ENCODE peak calls at places on chromosomes 16 and 17, in eight cellular contexts. One of them, this sample, is unnamed.

GRCh38 chr17:37543527-37544122 is 53.9 kb downstream of the DUSP14 start:
- DNase-seq in stimulated activated CD8-positive, alpha-beta memory T cell treated with anti-CD3 and anti-CD28 coated beads, Interleukin-12 subunit alpha, Interleukin-12 subunit beta, amount 100 ng/mL, for 4 hours: no peak
- DNase-seq in activated T-helper 1 cell treated with anti-CD3 and anti-CD28 coated beads, Interleukin-12 subunit alpha, Interleukin-12 subunit beta, Interleukin-2, Interleukin-4 antibody, amounts not matched to agents 30 ng/mL and 10 ng/mL and 1 ng/mL, durations not matched to agents 14 hours and 24 hours and 36 hours: no peak
- DNase-seq in psoas muscle: no peak
- DNase-seq in fibroblast of pulmonary artery: no peak
- DNase-seq in kidney glomerular epithelial cell: no peak
- DNase-seq in NCI-H1092: no peak
- DNase-seq in AG09319: no peak
- DNase-seq in this sample: no peak

GRCh38 chr17:10857976-10858375 is 20.1 kb upstream of the PIRT start:
- DNase-seq in activated T-helper 1 cell treated with anti-CD3 and anti-CD28 coated beads, Interleukin-12 subunit alpha, Interleukin-12 subunit beta, Interleukin-2, Interleukin-4 antibody, amounts not matched to agents 30 ng/mL and 10 ng/mL and 1 ng/mL, durations not matched to agents 14 hours and 24 hours and 36 hours: no peak
- DNase-seq in AG09319: no peak
- DNase-seq in psoas muscle: no peak
- DNase-seq in kidney glomerular epithelial cell: no peak
- DNase-seq in NCI-H1092: no peak
- DNase-seq in fibroblast of pulmonary artery: no peak
- DNase-seq in stimulated activated CD8-positive, alpha-beta memory T cell treated with anti-CD3 and anti-CD28 coated beads, Interleukin-12 subunit alpha, Interleukin-12 subunit beta, amount 100 ng/mL, for 4 hours: no peak
- DNase-seq in this sample: no peak

GRCh38 chr16:31528726-31529397 is 1.2 kb downstream of the AHSP start:
- DNase-seq in fibroblast of pulmonary artery: no peak
- DNase-seq in AG09319: no peak
- DNase-seq in NCI-H1092: no peak
- DNase-seq in stimulated activated CD8-positive, alpha-beta memory T cell treated with anti-CD3 and anti-CD28 coated beads, Interleukin-12 subunit alpha, Interleukin-12 subunit beta, amount 100 ng/mL, for 4 hours: no peak
- DNase-seq in kidney glomerular epithelial cell: no peak
- DNase-seq in activated T-helper 1 cell treated with anti-CD3 and anti-CD28 coated beads, Interleukin-12 subunit alpha, Interleukin-12 subunit beta, Interleukin-2, Interleukin-4 antibody, amounts not matched to agents 30 ng/mL and 10 ng/mL and 1 ng/mL, durations not matched to agents 14 hours and 24 hours and 36 hours: no peak
- DNase-seq in psoas muscle: no peak
- DNase-seq in this sample: peak; percentile 91

GRCh38 chr16:11359370-11359769 is 14.1 kb downstream of the RMI2 start:
- DNase-seq in activated T-helper 1 cell treated with anti-CD3 and anti-CD28 coated beads, Interleukin-12 subunit alpha, Interleukin-12 subunit beta, Interleukin-2, Interleukin-4 antibody, amounts not matched to agents 30 ng/mL and 10 ng/mL and 1 ng/mL, durations not matched to agents 14 hours and 24 hours and 36 hours: no peak
- DNase-seq in psoas muscle: peak; percentile 33
- DNase-seq in NCI-H1092: no peak
- DNase-seq in stimulated activated CD8-positive, alpha-beta memory T cell treated with anti-CD3 and anti-CD28 coated beads, Interleukin-12 subunit alpha, Interleukin-12 subunit beta, amount 100 ng/mL, for 4 hours: no peak
- DNase-seq in kidney glomerular epithelial cell: peak; percentile 50
- DNase-seq in AG09319: no peak
- DNase-seq in fibroblast of pulmonary artery: no peak
- DNase-seq in this sample: peak; percentile 84

GRCh38 chr17:45677770-45678169 is 106.3 kb upstream of the CRHR1 start:
- DNase-seq in activated T-helper 1 cell treated with anti-CD3 and anti-CD28 coated beads, Interleukin-12 subunit alpha, Interleukin-12 subunit beta, Interleukin-2, Interleukin-4 antibody, amounts not matched to agents 30 ng/mL and 10 ng/mL and 1 ng/mL, durations not matched to agents 14 hours and 24 hours and 36 hours: no peak
- DNase-seq in NCI-H1092: no peak
- DNase-seq in fibroblast of pulmonary artery: no peak
- DNase-seq in psoas muscle: no peak
- DNase-seq in kidney glomerular epithelial cell: no peak
- DNase-seq in AG09319: no peak
- DNase-seq in stimulated activated CD8-positive, alpha-beta memory T cell treated with anti-CD3 and anti-CD28 coated beads, Interleukin-12 subunit alpha, Interleukin-12 subunit beta, amount 100 ng/mL, for 4 hours: no peak
- DNase-seq in this sample: peak; percentile 13

GRCh38 chr17:10063730-10064221 is 134.6 kb downstream of the GAS7 start:
- DNase-seq in activated T-helper 1 cell treated with anti-CD3 and anti-CD28 coated beads, Interleukin-12 subunit alpha, Interleukin-12 subunit beta, Interleukin-2, Interleukin-4 antibody, amounts not matched to agents 30 ng/mL and 10 ng/mL and 1 ng/mL, durations not matched to agents 14 hours and 24 hours and 36 hours: no peak
- DNase-seq in NCI-H1092: no peak
- DNase-seq in stimulated activated CD8-positive, alpha-beta memory T cell treated with anti-CD3 and anti-CD28 coated beads, Interleukin-12 subunit alpha, Interleukin-12 subunit beta, amount 100 ng/mL, for 4 hours: peak; percentile 22
- DNase-seq in psoas muscle: no peak
- DNase-seq in fibroblast of pulmonary artery: no peak
- DNase-seq in AG09319: no peak
- DNase-seq in kidney glomerular epithelial cell: no peak
- DNase-seq in this sample: no peak

GRCh38 chr16:84768798-84769177 is 51.0 kb upstream of the CRISPLD2 start:
- DNase-seq in psoas muscle: no peak
- DNase-seq in kidney glomerular epithelial cell: no peak
- DNase-seq in fibroblast of pulmonary artery: no peak
- DNase-seq in AG09319: no peak
- DNase-seq in activated T-helper 1 cell treated with anti-CD3 and anti-CD28 coated beads, Interleukin-12 subunit alpha, Interleukin-12 subunit beta, Interleukin-2, Interleukin-4 antibody, amounts not matched to agents 30 ng/mL and 10 ng/mL and 1 ng/mL, durations not matched to agents 14 hours and 24 hours and 36 hours: no peak
- DNase-seq in stimulated activated CD8-positive, alpha-beta memory T cell treated with anti-CD3 and anti-CD28 coated beads, Interleukin-12 subunit alpha, Interleukin-12 subunit beta, amount 100 ng/mL, for 4 hours: no peak
- DNase-seq in NCI-H1092: no peak
- DNase-seq in this sample: no peak

GRCh38 chr17:77126519-77126918 is 14.2 kb upstream of the SEC14L1 start:
- DNase-seq in activated T-helper 1 cell treated with anti-CD3 and anti-CD28 coated beads, Interleukin-12 subunit alpha, Interleukin-12 subunit beta, Interleukin-2, Interleukin-4 antibody, amounts not matched to agents 30 ng/mL and 10 ng/mL and 1 ng/mL, durations not matched to agents 14 hours and 24 hours and 36 hours: no peak
- DNase-seq in NCI-H1092: peak; percentile 67
- DNase-seq in stimulated activated CD8-positive, alpha-beta memory T cell treated with anti-CD3 and anti-CD28 coated beads, Interleukin-12 subunit alpha, Interleukin-12 subunit beta, amount 100 ng/mL, for 4 hours: no peak
- DNase-seq in kidney glomerular epithelial cell: no peak
- DNase-seq in fibroblast of pulmonary artery: no peak
- DNase-seq in psoas muscle: no peak
- DNase-seq in AG09319: no peak
- DNase-seq in this sample: no peak

GRCh38 chr17:39609416-39610025 is 1.8 kb upstream of the NEUROD2 start:
- DNase-seq in activated T-helper 1 cell treated with anti-CD3 and anti-CD28 coated beads, Interleukin-12 subunit alpha, Interleukin-12 subunit beta, Interleukin-2, Interleukin-4 antibody, amounts not matched to agents 30 ng/mL and 10 ng/mL and 1 ng/mL, durations not matched to agents 14 hours and 24 hours and 36 hours: no peak
- DNase-seq in NCI-H1092: no peak
- DNase-seq in stimulated activated CD8-positive, alpha-beta memory T cell treated with anti-CD3 and anti-CD28 coated beads, Interleukin-12 subunit alpha, Interleukin-12 subunit beta, amount 100 ng/mL, for 4 hours: no peak
- DNase-seq in psoas muscle: no peak
- DNase-seq in kidney glomerular epithelial cell: no peak
- DNase-seq in AG09319: no peak
- DNase-seq in fibroblast of pulmonary artery: no peak
- DNase-seq in this sample: no peak

GRCh38 chr17:673200-673681 is 41.4 kb downstream of the VPS53 start:
- DNase-seq in psoas muscle: no peak
- DNase-seq in kidney glomerular epithelial cell: no peak
- DNase-seq in stimulated activated CD8-positive, alpha-beta memory T cell treated with anti-CD3 and anti-CD28 coated beads, Interleukin-12 subunit alpha, Interleukin-12 subunit beta, amount 100 ng/mL, for 4 hours: no peak
- DNase-seq in fibroblast of pulmonary artery: no peak
- DNase-seq in NCI-H1092: no peak
- DNase-seq in AG09319: no peak
- DNase-seq in activated T-helper 1 cell treated with anti-CD3 and anti-CD28 coated beads, Interleukin-12 subunit alpha, Interleukin-12 subunit beta, Interleukin-2, Interleukin-4 antibody, amounts not matched to agents 30 ng/mL and 10 ng/mL and 1 ng/mL, durations not matched to agents 14 hours and 24 hours and 36 hours: no peak
- DNase-seq in this sample: no peak

GRCh38 chr17:52789829-52790228 is 631.3 kb upstream of the CA10 start:
- DNase-seq in kidney glomerular epithelial cell: no peak
- DNase-seq in stimulated activated CD8-positive, alpha-beta memory T cell treated with anti-CD3 and anti-CD28 coated beads, Interleukin-12 subunit alpha, Interleukin-12 subunit beta, amount 100 ng/mL, for 4 hours: no peak
- DNase-seq in psoas muscle: no peak
- DNase-seq in activated T-helper 1 cell treated with anti-CD3 and anti-CD28 coated beads, Interleukin-12 subunit alpha, Interleukin-12 subunit beta, Interleukin-2, Interleukin-4 antibody, amounts not matched to agents 30 ng/mL and 10 ng/mL and 1 ng/mL, durations not matched to agents 14 hours and 24 hours and 36 hours: no peak
- DNase-seq in fibroblast of pulmonary artery: peak; percentile 26
- DNase-seq in AG09319: no peak
- DNase-seq in NCI-H1092: no peak
- DNase-seq in this sample: no peak

GRCh38 chr17:68576811-68577551 is 24.2 kb downstream of the FAM20A start:
- DNase-seq in stimulated activated CD8-positive, alpha-beta memory T cell treated with anti-CD3 and anti-CD28 coated beads, Interleukin-12 subunit alpha, Interleukin-12 subunit beta, amount 100 ng/mL, for 4 hours: no peak
- DNase-seq in activated T-helper 1 cell treated with anti-CD3 and anti-CD28 coated beads, Interleukin-12 subunit alpha, Interleukin-12 subunit beta, Interleukin-2, Interleukin-4 antibody, amounts not matched to agents 30 ng/mL and 10 ng/mL and 1 ng/mL, durations not matched to agents 14 hours and 24 hours and 36 hours: no peak
- DNase-seq in psoas muscle: peak; percentile 39
- DNase-seq in kidney glomerular epithelial cell: no peak
- DNase-seq in fibroblast of pulmonary artery: peak; percentile 76
- DNase-seq in AG09319: peak; percentile 54
- DNase-seq in NCI-H1092: no peak
- DNase-seq in this sample: no peak

GRCh38 chr17:50149425-50150353 is 788 bp downstream of the PPP1R9B start:
- DNase-seq in activated T-helper 1 cell treated with anti-CD3 and anti-CD28 coated beads, Interleukin-12 subunit alpha, Interleukin-12 subunit beta, Interleukin-2, Interleukin-4 antibody, amounts not matched to agents 30 ng/mL and 10 ng/mL and 1 ng/mL, durations not matched to agents 14 hours and 24 hours and 36 hours: peak; percentile 45
- DNase-seq in psoas muscle: peak; percentile 68
- DNase-seq in stimulated activated CD8-positive, alpha-beta memory T cell treated with anti-CD3 and anti-CD28 coated beads, Interleukin-12 subunit alpha, Interleukin-12 subunit beta, amount 100 ng/mL, for 4 hours: peak; percentile 43
- DNase-seq in fibroblast of pulmonary artery: peak; percentile 54
- DNase-seq in NCI-H1092: no peak
- DNase-seq in kidney glomerular epithelial cell: no peak
- DNase-seq in AG09319: no peak
- DNase-seq in this sample: peak; percentile 69

GRCh38 chr16:57092786-57093301 is 461 bp downstream of the CPNE2 start:
- DNase-seq in kidney glomerular epithelial cell: no peak
- DNase-seq in stimulated activated CD8-positive, alpha-beta memory T cell treated with anti-CD3 and anti-CD28 coated beads, Interleukin-12 subunit alpha, Interleukin-12 subunit beta, amount 100 ng/mL, for 4 hours: peak; percentile 31
- DNase-seq in fibroblast of pulmonary artery: no peak
- DNase-seq in psoas muscle: peak; percentile 55
- DNase-seq in NCI-H1092: no peak
- DNase-seq in AG09319: no peak
- DNase-seq in activated T-helper 1 cell treated with anti-CD3 and anti-CD28 coated beads, Interleukin-12 subunit alpha, Interleukin-12 subunit beta, Interleukin-2, Interleukin-4 antibody, amounts not matched to agents 30 ng/mL and 10 ng/mL and 1 ng/mL, durations not matched to agents 14 hours and 24 hours and 36 hours: no peak
- DNase-seq in this sample: peak; percentile 51